ENCODE peak calls at places on chromosomes 12 and 14, in eight cellular contexts. E, Q, B, C, N, J, K and W are unnamed samples.
A peak's percentile ranks its signal among the peaks of the same experiment; 100 is the strongest.

GRCh38 chr12:49687941-49688340 is 19.3 kb downstream of the FMNL3 start:
- DNase-seq in C (no peak), J (no peak), B (no peak), E (no peak), N (no peak), Q (no peak), K (no peak), W (no peak)

GRCh38 chr14:56187736-56188135 is 69.5 kb downstream of the PELI2 start:
- DNase-seq in C (no peak), Q (no peak), K (no peak), N (no peak), E (no peak), J (no peak), B (no peak), W (no peak)

GRCh38 chr12:93608313-93608712 is 35.8 kb downstream of the SOCS2 start:
- DNase-seq in N (no peak), C (no peak), J (no peak), E (no peak), Q (no peak), B (no peak), K (no peak), W (no peak)

GRCh38 chr12:31970199-31970598 is 11.0 kb downstream of the RESF1 start:
- DNase-seq in E (no peak), J (no peak), Q (no peak), N (no peak), K (no peak), B (no peak), C (no peak), W (no peak)

GRCh38 chr12:71536279-71536938 is 96.8 kb downstream of the LGR5 start:
- DNase-seq in E (no peak), B (no peak), Q (no peak), K (no peak), N (no peak), C (no peak), J (no peak), W (no peak)

GRCh38 chr12:106865685-106866084 is 90.0 kb upstream of the TMEM263 start:
- DNase-seq in N (no peak), B (no peak), Q (no peak), C (no peak), K (no peak), E (no peak), J (no peak), W (no peak)

GRCh38 chr14:99511421-99512109 is 30.4 kb downstream of the CCNK start:
- DNase-seq in K (no peak), Q (no peak), E (peak; percentile 75), J (no peak), C (no peak), B (no peak), N (no peak), W (peak; percentile 5)

GRCh38 chr12:123011701-123012100 is 31.2 kb downstream of the ARL6IP4 start:
- DNase-seq in K (no peak), B (no peak), J (no peak), N (no peak), E (no peak), Q (no peak), C (no peak), W (no peak)